ENCODE peak calls at places on chromosomes 2 and 18, in seven cellular contexts. One of them, this sample, is unnamed.

GRCh38 chr2:230956827-230957755 is 32.0 kb upstream of the GPR55 start:
- DNase-seq in EL: peak
- DNase-seq in right cardiac atrium: peak
- DNase-seq in central memory CD4-positive, alpha-beta T cell: no peak
- DNase-seq in left colon: peak
- DNase-seq in stimulated activated CD8-positive, alpha-beta memory T cell treated with anti-CD3 and anti-CD28 coated beads, Interleukin-4, amount 100 ng/mL, for 24 hours: no peak
- DNase-seq in activated CD4-positive, alpha-beta T cell treated with anti-CD3 and anti-CD28 coated beads, Interleukin-2, amount 10 ng/mL, durations not matched to agents 7 days and 5 days: peak
- DNase-seq in this sample: peak

GRCh38 chr2:63818276-63818675 is 23.4 kb upstream of the UGP2 start:
- DNase-seq in EL: no peak
- DNase-seq in right cardiac atrium: no peak
- DNase-seq in central memory CD4-positive, alpha-beta T cell: no peak
- DNase-seq in left colon: no peak
- DNase-seq in stimulated activated CD8-positive, alpha-beta memory T cell treated with anti-CD3 and anti-CD28 coated beads, Interleukin-4, amount 100 ng/mL, for 24 hours: no peak
- DNase-seq in activated CD4-positive, alpha-beta T cell treated with anti-CD3 and anti-CD28 coated beads, Interleukin-2, amount 10 ng/mL, durations not matched to agents 7 days and 5 days: no peak
- DNase-seq in this sample: no peak

GRCh38 chr2:42974697-42975357 is 182.4 kb upstream of the HAAO start:
- DNase-seq in EL: peak
- DNase-seq in right cardiac atrium: peak
- DNase-seq in central memory CD4-positive, alpha-beta T cell: peak
- DNase-seq in left colon: peak
- DNase-seq in stimulated activated CD8-positive, alpha-beta memory T cell treated with anti-CD3 and anti-CD28 coated beads, Interleukin-4, amount 100 ng/mL, for 24 hours: peak
- DNase-seq in activated CD4-positive, alpha-beta T cell treated with anti-CD3 and anti-CD28 coated beads, Interleukin-2, amount 10 ng/mL, durations not matched to agents 7 days and 5 days: peak
- DNase-seq in this sample: no peak

GRCh38 chr2:49002750-49003149 is 151.6 kb downstream of the FSHR start:
- DNase-seq in EL: no peak
- DNase-seq in right cardiac atrium: no peak
- DNase-seq in central memory CD4-positive, alpha-beta T cell: no peak
- DNase-seq in left colon: no peak
- DNase-seq in stimulated activated CD8-positive, alpha-beta memory T cell treated with anti-CD3 and anti-CD28 coated beads, Interleukin-4, amount 100 ng/mL, for 24 hours: no peak
- DNase-seq in activated CD4-positive, alpha-beta T cell treated with anti-CD3 and anti-CD28 coated beads, Interleukin-2, amount 10 ng/mL, durations not matched to agents 7 days and 5 days: no peak
- DNase-seq in this sample: no peak

GRCh38 chr2:88897718-88898117 is 206.2 kb downstream of the RPIA start:
- DNase-seq in EL: no peak
- DNase-seq in right cardiac atrium: peak
- DNase-seq in central memory CD4-positive, alpha-beta T cell: no peak
- DNase-seq in left colon: no peak
- DNase-seq in stimulated activated CD8-positive, alpha-beta memory T cell treated with anti-CD3 and anti-CD28 coated beads, Interleukin-4, amount 100 ng/mL, for 24 hours: no peak
- DNase-seq in activated CD4-positive, alpha-beta T cell treated with anti-CD3 and anti-CD28 coated beads, Interleukin-2, amount 10 ng/mL, durations not matched to agents 7 days and 5 days: no peak
- DNase-seq in this sample: no peak

GRCh38 chr2:101305492-101306123 is 2.9 kb downstream of the RNF149 start:
- DNase-seq in EL: peak
- DNase-seq in right cardiac atrium: no peak
- DNase-seq in central memory CD4-positive, alpha-beta T cell: no peak
- DNase-seq in left colon: no peak
- DNase-seq in stimulated activated CD8-positive, alpha-beta memory T cell treated with anti-CD3 and anti-CD28 coated beads, Interleukin-4, amount 100 ng/mL, for 24 hours: no peak
- DNase-seq in activated CD4-positive, alpha-beta T cell treated with anti-CD3 and anti-CD28 coated beads, Interleukin-2, amount 10 ng/mL, durations not matched to agents 7 days and 5 days: no peak
- DNase-seq in this sample: no peak

GRCh38 chr2:176443941-176444340 is 174.7 kb downstream of the MTX2 start:
- DNase-seq in EL: peak
- DNase-seq in right cardiac atrium: no peak
- DNase-seq in central memory CD4-positive, alpha-beta T cell: no peak
- DNase-seq in left colon: no peak
- DNase-seq in stimulated activated CD8-positive, alpha-beta memory T cell treated with anti-CD3 and anti-CD28 coated beads, Interleukin-4, amount 100 ng/mL, for 24 hours: no peak
- DNase-seq in activated CD4-positive, alpha-beta T cell treated with anti-CD3 and anti-CD28 coated beads, Interleukin-2, amount 10 ng/mL, durations not matched to agents 7 days and 5 days: no peak
- DNase-seq in this sample: no peak

GRCh38 chr2:137865954-137866540 is 98.2 kb upstream of the HNMT start:
- DNase-seq in EL: peak
- DNase-seq in right cardiac atrium: peak
- DNase-seq in central memory CD4-positive, alpha-beta T cell: peak
- DNase-seq in left colon: peak
- DNase-seq in stimulated activated CD8-positive, alpha-beta memory T cell treated with anti-CD3 and anti-CD28 coated beads, Interleukin-4, amount 100 ng/mL, for 24 hours: peak
- DNase-seq in activated CD4-positive, alpha-beta T cell treated with anti-CD3 and anti-CD28 coated beads, Interleukin-2, amount 10 ng/mL, durations not matched to agents 7 days and 5 days: peak
- DNase-seq in this sample: peak

GRCh38 chr2:43675646-43676321 is 445 bp downstream of the C1GALT1C1L start:
- DNase-seq in EL: no peak
- DNase-seq in right cardiac atrium: no peak
- DNase-seq in central memory CD4-positive, alpha-beta T cell: no peak
- DNase-seq in left colon: no peak
- DNase-seq in stimulated activated CD8-positive, alpha-beta memory T cell treated with anti-CD3 and anti-CD28 coated beads, Interleukin-4, amount 100 ng/mL, for 24 hours: no peak
- DNase-seq in activated CD4-positive, alpha-beta T cell treated with anti-CD3 and anti-CD28 coated beads, Interleukin-2, amount 10 ng/mL, durations not matched to agents 7 days and 5 days: no peak
- DNase-seq in this sample: no peak

GRCh38 chr2:15665943-15666460 is 74.3 kb downstream of the DDX1 start:
- DNase-seq in EL: no peak
- DNase-seq in right cardiac atrium: no peak
- DNase-seq in central memory CD4-positive, alpha-beta T cell: no peak
- DNase-seq in left colon: no peak
- DNase-seq in stimulated activated CD8-positive, alpha-beta memory T cell treated with anti-CD3 and anti-CD28 coated beads, Interleukin-4, amount 100 ng/mL, for 24 hours: no peak
- DNase-seq in activated CD4-positive, alpha-beta T cell treated with anti-CD3 and anti-CD28 coated beads, Interleukin-2, amount 10 ng/mL, durations not matched to agents 7 days and 5 days: no peak
- DNase-seq in this sample: no peak

GRCh38 chr2:219002395-219003266 is 9.4 kb upstream of the CRYBA2 start:
- DNase-seq in EL: peak
- DNase-seq in right cardiac atrium: peak
- DNase-seq in central memory CD4-positive, alpha-beta T cell: peak
- DNase-seq in left colon: peak
- DNase-seq in stimulated activated CD8-positive, alpha-beta memory T cell treated with anti-CD3 and anti-CD28 coated beads, Interleukin-4, amount 100 ng/mL, for 24 hours: peak
- DNase-seq in activated CD4-positive, alpha-beta T cell treated with anti-CD3 and anti-CD28 coated beads, Interleukin-2, amount 10 ng/mL, durations not matched to agents 7 days and 5 days: peak
- DNase-seq in this sample: no peak

GRCh38 chr2:219551412-219551811 is 7.6 kb downstream of the TMEM198 start:
- DNase-seq in EL: peak
- DNase-seq in right cardiac atrium: no peak
- DNase-seq in central memory CD4-positive, alpha-beta T cell: no peak
- DNase-seq in left colon: no peak
- DNase-seq in stimulated activated CD8-positive, alpha-beta memory T cell treated with anti-CD3 and anti-CD28 coated beads, Interleukin-4, amount 100 ng/mL, for 24 hours: no peak
- DNase-seq in activated CD4-positive, alpha-beta T cell treated with anti-CD3 and anti-CD28 coated beads, Interleukin-2, amount 10 ng/mL, durations not matched to agents 7 days and 5 days: no peak
- DNase-seq in this sample: no peak

GRCh38 chr2:61906187-61906470 is 655 bp downstream of the COMMD1 start:
- DNase-seq in EL: no peak
- DNase-seq in right cardiac atrium: no peak
- DNase-seq in central memory CD4-positive, alpha-beta T cell: no peak
- DNase-seq in left colon: no peak
- DNase-seq in stimulated activated CD8-positive, alpha-beta memory T cell treated with anti-CD3 and anti-CD28 coated beads, Interleukin-4, amount 100 ng/mL, for 24 hours: no peak
- DNase-seq in activated CD4-positive, alpha-beta T cell treated with anti-CD3 and anti-CD28 coated beads, Interleukin-2, amount 10 ng/mL, durations not matched to agents 7 days and 5 days: no peak
- DNase-seq in this sample: no peak

GRCh38 chr18:75247601-75248421 is 37.2 kb downstream of the TSHZ1 start:
- DNase-seq in EL: peak
- DNase-seq in right cardiac atrium: no peak
- DNase-seq in central memory CD4-positive, alpha-beta T cell: peak
- DNase-seq in left colon: no peak
- DNase-seq in stimulated activated CD8-positive, alpha-beta memory T cell treated with anti-CD3 and anti-CD28 coated beads, Interleukin-4, amount 100 ng/mL, for 24 hours: no peak
- DNase-seq in activated CD4-positive, alpha-beta T cell treated with anti-CD3 and anti-CD28 coated beads, Interleukin-2, amount 10 ng/mL, durations not matched to agents 7 days and 5 days: peak
- DNase-seq in this sample: no peak

GRCh38 chr2:72139871-72140620 is 7.6 kb downstream of the CYP26B1 start:
- DNase-seq in EL: no peak
- DNase-seq in right cardiac atrium: no peak
- DNase-seq in central memory CD4-positive, alpha-beta T cell: no peak
- DNase-seq in left colon: no peak
- DNase-seq in stimulated activated CD8-positive, alpha-beta memory T cell treated with anti-CD3 and anti-CD28 coated beads, Interleukin-4, amount 100 ng/mL, for 24 hours: no peak
- DNase-seq in activated CD4-positive, alpha-beta T cell treated with anti-CD3 and anti-CD28 coated beads, Interleukin-2, amount 10 ng/mL, durations not matched to agents 7 days and 5 days: no peak
- DNase-seq in this sample: no peak

GRCh38 chr18:34818069-34818468 is 108.0 kb downstream of the DTNA start:
- DNase-seq in EL: no peak
- DNase-seq in right cardiac atrium: no peak
- DNase-seq in central memory CD4-positive, alpha-beta T cell: no peak
- DNase-seq in left colon: no peak
- DNase-seq in stimulated activated CD8-positive, alpha-beta memory T cell treated with anti-CD3 and anti-CD28 coated beads, Interleukin-4, amount 100 ng/mL, for 24 hours: no peak
- DNase-seq in activated CD4-positive, alpha-beta T cell treated with anti-CD3 and anti-CD28 coated beads, Interleukin-2, amount 10 ng/mL, durations not matched to agents 7 days and 5 days: no peak
- DNase-seq in this sample: no peak

GRCh38 chr2:242002944-242003343 is 133.4 kb downstream of the RTP5 start:
- DNase-seq in EL: no peak
- DNase-seq in right cardiac atrium: no peak
- DNase-seq in central memory CD4-positive, alpha-beta T cell: no peak
- DNase-seq in left colon: no peak
- DNase-seq in stimulated activated CD8-positive, alpha-beta memory T cell treated with anti-CD3 and anti-CD28 coated beads, Interleukin-4, amount 100 ng/mL, for 24 hours: no peak
- DNase-seq in activated CD4-positive, alpha-beta T cell treated with anti-CD3 and anti-CD28 coated beads, Interleukin-2, amount 10 ng/mL, durations not matched to agents 7 days and 5 days: no peak
- DNase-seq in this sample: no peak

GRCh38 chr2:1750270-1750934 is 6.1 kb upstream of the PXDN start:
- DNase-seq in EL: no peak
- DNase-seq in right cardiac atrium: no peak
- DNase-seq in central memory CD4-positive, alpha-beta T cell: no peak
- DNase-seq in left colon: no peak
- DNase-seq in stimulated activated CD8-positive, alpha-beta memory T cell treated with anti-CD3 and anti-CD28 coated beads, Interleukin-4, amount 100 ng/mL, for 24 hours: no peak
- DNase-seq in activated CD4-positive, alpha-beta T cell treated with anti-CD3 and anti-CD28 coated beads, Interleukin-2, amount 10 ng/mL, durations not matched to agents 7 days and 5 days: no peak
- DNase-seq in this sample: no peak

GRCh38 chr18:44062345-44062744 is 618.3 kb upstream of the SETBP1 start:
- DNase-seq in EL: peak
- DNase-seq in right cardiac atrium: no peak
- DNase-seq in central memory CD4-positive, alpha-beta T cell: no peak
- DNase-seq in left colon: no peak
- DNase-seq in stimulated activated CD8-positive, alpha-beta memory T cell treated with anti-CD3 and anti-CD28 coated beads, Interleukin-4, amount 100 ng/mL, for 24 hours: no peak
- DNase-seq in activated CD4-positive, alpha-beta T cell treated with anti-CD3 and anti-CD28 coated beads, Interleukin-2, amount 10 ng/mL, durations not matched to agents 7 days and 5 days: no peak
- DNase-seq in this sample: no peak